ENCODE peak calls at places on chromosomes 3 and 15, in ten cellular contexts. One of them, this sample, is unnamed.

GRCh38 chr3:150699068-150699635 is 4.6 kb downstream of the ERICH6 start:
- DNase-seq in endodermal cell: no peak
- DNase-seq in foreskin fibroblast: peak
- DNase-seq in upper lobe of right lung: no peak
- DNase-seq in Ammon's horn: no peak
- DNase-seq in AG08396: peak
- DNase-seq in activated naive CD8-positive, alpha-beta T cell treated with anti-CD3 and anti-CD28 coated beads for 36 hours: no peak
- DNase-seq in NCI-H1105 treated with DMSO at 0.1 percent for 48 hours: no peak
- DNase-seq in activated CD8-positive, alpha-beta memory T cell treated with anti-CD3 and anti-CD28 coated beads for 1 hour: no peak
- DNase-seq in WERI-Rb-1: no peak
- DNase-seq in this sample: no peak

GRCh38 chr15:50353251-50353998 is 1.6 kb downstream of the GABPB1 start:
- DNase-seq in endodermal cell: no peak
- DNase-seq in foreskin fibroblast: peak
- DNase-seq in upper lobe of right lung: no peak
- DNase-seq in Ammon's horn: no peak
- DNase-seq in AG08396: peak
- DNase-seq in activated naive CD8-positive, alpha-beta T cell treated with anti-CD3 and anti-CD28 coated beads for 36 hours: no peak
- DNase-seq in NCI-H1105 treated with DMSO at 0.1 percent for 48 hours: no peak
- DNase-seq in activated CD8-positive, alpha-beta memory T cell treated with anti-CD3 and anti-CD28 coated beads for 1 hour: no peak
- DNase-seq in WERI-Rb-1: no peak
- DNase-seq in this sample: no peak

GRCh38 chr15:67543348-67543718 is 830 bp downstream of the MAP2K5 start:
- DNase-seq in endodermal cell: no peak
- DNase-seq in foreskin fibroblast: no peak
- DNase-seq in upper lobe of right lung: no peak
- DNase-seq in Ammon's horn: no peak
- DNase-seq in AG08396: peak
- DNase-seq in activated naive CD8-positive, alpha-beta T cell treated with anti-CD3 and anti-CD28 coated beads for 36 hours: no peak
- DNase-seq in NCI-H1105 treated with DMSO at 0.1 percent for 48 hours: no peak
- DNase-seq in activated CD8-positive, alpha-beta memory T cell treated with anti-CD3 and anti-CD28 coated beads for 1 hour: no peak
- DNase-seq in WERI-Rb-1: no peak
- DNase-seq in this sample: no peak

GRCh38 chr3:127208483-127209100 is 15.7 kb downstream of the PRR23E start:
- DNase-seq in endodermal cell: no peak
- DNase-seq in foreskin fibroblast: no peak
- DNase-seq in upper lobe of right lung: no peak
- DNase-seq in Ammon's horn: no peak
- DNase-seq in AG08396: no peak
- DNase-seq in activated naive CD8-positive, alpha-beta T cell treated with anti-CD3 and anti-CD28 coated beads for 36 hours: no peak
- DNase-seq in NCI-H1105 treated with DMSO at 0.1 percent for 48 hours: no peak
- DNase-seq in activated CD8-positive, alpha-beta memory T cell treated with anti-CD3 and anti-CD28 coated beads for 1 hour: no peak
- DNase-seq in WERI-Rb-1: no peak
- DNase-seq in this sample: peak

GRCh38 chr3:149542375-149543312 is 68.1 kb downstream of the TM4SF4 start:
- DNase-seq in endodermal cell: no peak
- DNase-seq in foreskin fibroblast: no peak
- DNase-seq in upper lobe of right lung: no peak
- DNase-seq in Ammon's horn: no peak
- DNase-seq in AG08396: no peak
- DNase-seq in activated naive CD8-positive, alpha-beta T cell treated with anti-CD3 and anti-CD28 coated beads for 36 hours: no peak
- DNase-seq in NCI-H1105 treated with DMSO at 0.1 percent for 48 hours: no peak
- DNase-seq in activated CD8-positive, alpha-beta memory T cell treated with anti-CD3 and anti-CD28 coated beads for 1 hour: no peak
- DNase-seq in WERI-Rb-1: no peak
- DNase-seq in this sample: no peak

GRCh38 chr3:41026394-41027177 is 172.7 kb upstream of the CTNNB1 start:
- DNase-seq in endodermal cell: peak
- DNase-seq in foreskin fibroblast: no peak
- DNase-seq in upper lobe of right lung: no peak
- DNase-seq in Ammon's horn: peak
- DNase-seq in AG08396: no peak
- DNase-seq in activated naive CD8-positive, alpha-beta T cell treated with anti-CD3 and anti-CD28 coated beads for 36 hours: no peak
- DNase-seq in NCI-H1105 treated with DMSO at 0.1 percent for 48 hours: no peak
- DNase-seq in activated CD8-positive, alpha-beta memory T cell treated with anti-CD3 and anti-CD28 coated beads for 1 hour: no peak
- DNase-seq in WERI-Rb-1: peak
- DNase-seq in this sample: no peak

GRCh38 chr15:74263473-74263872 is 27.3 kb downstream of the CCDC33 start:
- DNase-seq in endodermal cell: no peak
- DNase-seq in foreskin fibroblast: no peak
- DNase-seq in upper lobe of right lung: no peak
- DNase-seq in Ammon's horn: no peak
- DNase-seq in AG08396: no peak
- DNase-seq in activated naive CD8-positive, alpha-beta T cell treated with anti-CD3 and anti-CD28 coated beads for 36 hours: no peak
- DNase-seq in NCI-H1105 treated with DMSO at 0.1 percent for 48 hours: no peak
- DNase-seq in activated CD8-positive, alpha-beta memory T cell treated with anti-CD3 and anti-CD28 coated beads for 1 hour: no peak
- DNase-seq in WERI-Rb-1: no peak
- DNase-seq in this sample: no peak

GRCh38 chr15:80416702-80417101 is 12.5 kb downstream of the ARNT2 start:
- DNase-seq in endodermal cell: no peak
- DNase-seq in foreskin fibroblast: no peak
- DNase-seq in upper lobe of right lung: no peak
- DNase-seq in Ammon's horn: no peak
- DNase-seq in AG08396: no peak
- DNase-seq in activated naive CD8-positive, alpha-beta T cell treated with anti-CD3 and anti-CD28 coated beads for 36 hours: no peak
- DNase-seq in NCI-H1105 treated with DMSO at 0.1 percent for 48 hours: peak
- DNase-seq in activated CD8-positive, alpha-beta memory T cell treated with anti-CD3 and anti-CD28 coated beads for 1 hour: no peak
- DNase-seq in WERI-Rb-1: no peak
- DNase-seq in this sample: no peak

GRCh38 chr15:39719109-39719508 is 63.5 kb downstream of the FSIP1 start:
- DNase-seq in endodermal cell: no peak
- DNase-seq in foreskin fibroblast: no peak
- DNase-seq in upper lobe of right lung: no peak
- DNase-seq in Ammon's horn: no peak
- DNase-seq in AG08396: no peak
- DNase-seq in activated naive CD8-positive, alpha-beta T cell treated with anti-CD3 and anti-CD28 coated beads for 36 hours: no peak
- DNase-seq in NCI-H1105 treated with DMSO at 0.1 percent for 48 hours: no peak
- DNase-seq in activated CD8-positive, alpha-beta memory T cell treated with anti-CD3 and anti-CD28 coated beads for 1 hour: no peak
- DNase-seq in WERI-Rb-1: no peak
- DNase-seq in this sample: no peak

GRCh38 chr3:59985643-59986200 is 935.9 kb upstream of the CFAP20DC start:
- DNase-seq in endodermal cell: no peak
- DNase-seq in foreskin fibroblast: no peak
- DNase-seq in upper lobe of right lung: no peak
- DNase-seq in Ammon's horn: no peak
- DNase-seq in AG08396: no peak
- DNase-seq in activated naive CD8-positive, alpha-beta T cell treated with anti-CD3 and anti-CD28 coated beads for 36 hours: no peak
- DNase-seq in NCI-H1105 treated with DMSO at 0.1 percent for 48 hours: no peak
- DNase-seq in activated CD8-positive, alpha-beta memory T cell treated with anti-CD3 and anti-CD28 coated beads for 1 hour: no peak
- DNase-seq in WERI-Rb-1: no peak
- DNase-seq in this sample: no peak

GRCh38 chr3:25457642-25458419 is 29.8 kb downstream of the RARB start:
- DNase-seq in endodermal cell: no peak
- DNase-seq in foreskin fibroblast: peak
- DNase-seq in upper lobe of right lung: no peak
- DNase-seq in Ammon's horn: no peak
- DNase-seq in AG08396: no peak
- DNase-seq in activated naive CD8-positive, alpha-beta T cell treated with anti-CD3 and anti-CD28 coated beads for 36 hours: no peak
- DNase-seq in NCI-H1105 treated with DMSO at 0.1 percent for 48 hours: no peak
- DNase-seq in activated CD8-positive, alpha-beta memory T cell treated with anti-CD3 and anti-CD28 coated beads for 1 hour: no peak
- DNase-seq in WERI-Rb-1: no peak
- DNase-seq in this sample: no peak

GRCh38 chr3:56042326-56042951 is 425.8 kb downstream of the ERC2 start:
- DNase-seq in endodermal cell: no peak
- DNase-seq in foreskin fibroblast: peak
- DNase-seq in upper lobe of right lung: no peak
- DNase-seq in Ammon's horn: peak
- DNase-seq in AG08396: peak
- DNase-seq in activated naive CD8-positive, alpha-beta T cell treated with anti-CD3 and anti-CD28 coated beads for 36 hours: no peak
- DNase-seq in NCI-H1105 treated with DMSO at 0.1 percent for 48 hours: peak
- DNase-seq in activated CD8-positive, alpha-beta memory T cell treated with anti-CD3 and anti-CD28 coated beads for 1 hour: no peak
- DNase-seq in WERI-Rb-1: no peak
- DNase-seq in this sample: no peak

GRCh38 chr3:52098108-52098507 is 41.7 kb upstream of the DUSP7 start:
- DNase-seq in endodermal cell: no peak
- DNase-seq in foreskin fibroblast: no peak
- DNase-seq in upper lobe of right lung: peak
- DNase-seq in Ammon's horn: no peak
- DNase-seq in AG08396: no peak
- DNase-seq in activated naive CD8-positive, alpha-beta T cell treated with anti-CD3 and anti-CD28 coated beads for 36 hours: no peak
- DNase-seq in NCI-H1105 treated with DMSO at 0.1 percent for 48 hours: no peak
- DNase-seq in activated CD8-positive, alpha-beta memory T cell treated with anti-CD3 and anti-CD28 coated beads for 1 hour: no peak
- DNase-seq in WERI-Rb-1: no peak
- DNase-seq in this sample: no peak

This sample was measured in cardiac septum.